ENCODE peak calls at places on chromosome X, in five cellular contexts. D, I, H, B and E are unnamed samples.

GRCh38 chrX:21926527-21927278 is 13.8 kb upstream of the SMS start:
- DNase-seq in I (no peak), D (peak; percentile 82), B (no peak), H (no peak), E (peak; percentile 54)

GRCh38 chrX:150664290-150664689 is 28.9 kb upstream of the MTMR1 start:
- DNase-seq in B (no peak), D (no peak), I (no peak), H (no peak), E (no peak)

GRCh38 chrX:110665636-110666035 is 130.0 kb downstream of the CHRDL1 start:
- DNase-seq in I (peak; percentile 60), D (peak; percentile 7), H (no peak), B (no peak), E (peak; percentile 47)

GRCh38 chrX:19725545-19726102 is 161.8 kb downstream of the SH3KBP1 start:
- DNase-seq in B (no peak), D (no peak), I (no peak), H (no peak), E (no peak)

GRCh38 chrX:30364229-30364628 is 55.0 kb upstream of the NR0B1 start:
- DNase-seq in B (no peak), I (no peak), H (no peak), D (no peak), E (no peak)

GRCh38 chrX:103687073-103687695 is 685 bp upstream of the MORF4L2 start:
- DNase-seq in I (peak; percentile 73), H (no peak), B (no peak), D (no peak), E (no peak)

GRCh38 chrX:119503484-119503861 is 35.2 kb downstream of the SLC25A5 start:
- DNase-seq in D (peak; percentile 22), B (no peak), H (no peak), I (no peak), E (no peak)

GRCh38 chrX:15398874-15399273 is 14.7 kb upstream of the VEGFD start:
- DNase-seq in I (no peak), H (no peak), B (no peak), D (no peak), E (no peak)

GRCh38 chrX:27571164-27571563 is 19.0 kb upstream of the DCAF8L2 start:
- DNase-seq in H (no peak), B (no peak), D (no peak), I (no peak), E (no peak)

GRCh38 chrX:27575565-27575964 is 14.6 kb upstream of the DCAF8L2 start:
- DNase-seq in I (no peak), B (no peak), H (no peak), D (no peak), E (no peak)
- TF ChIP-seq SUZ12 in I (no peak), B (no peak), H (no peak), D (no peak), E (no peak)

DNA sequence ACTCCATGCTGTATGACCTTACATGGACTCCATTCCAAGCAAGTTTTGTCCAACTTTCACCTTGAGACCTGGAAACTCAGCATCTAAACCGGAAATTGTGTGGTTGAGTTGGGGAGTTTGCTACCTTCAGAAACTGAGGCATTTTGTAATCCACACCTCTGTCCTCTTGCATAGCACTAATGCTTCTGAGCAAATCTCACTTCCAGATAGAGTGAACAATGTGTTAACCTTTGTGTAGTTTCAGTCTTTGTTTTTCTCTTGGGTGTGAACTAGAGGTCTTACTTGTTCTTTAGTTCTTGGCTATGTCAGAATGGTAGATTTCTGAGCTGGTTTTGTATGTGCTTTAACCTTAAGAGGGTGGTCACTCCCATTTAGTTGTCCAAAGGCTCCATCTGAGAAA is 48.1 kb upstream of the TCEAL2 start:
- DNase-seq in I (no peak), D (no peak), B (no peak), H (no peak), E (no peak)
- TF ChIP-seq SUZ12 in I (no peak), D (no peak), B (no peak), H (no peak), E (no peak)

GRCh38 chrX:72540318-72540717 is 32.3 kb downstream of the HDAC8 start:
- DNase-seq in B (no peak), H (no peak), I (peak; percentile 35), D (peak; percentile 9), E (no peak)
- TF ChIP-seq SUZ12 in B (no peak), H (no peak), I (no peak), D (no peak), E (no peak)

DNA sequence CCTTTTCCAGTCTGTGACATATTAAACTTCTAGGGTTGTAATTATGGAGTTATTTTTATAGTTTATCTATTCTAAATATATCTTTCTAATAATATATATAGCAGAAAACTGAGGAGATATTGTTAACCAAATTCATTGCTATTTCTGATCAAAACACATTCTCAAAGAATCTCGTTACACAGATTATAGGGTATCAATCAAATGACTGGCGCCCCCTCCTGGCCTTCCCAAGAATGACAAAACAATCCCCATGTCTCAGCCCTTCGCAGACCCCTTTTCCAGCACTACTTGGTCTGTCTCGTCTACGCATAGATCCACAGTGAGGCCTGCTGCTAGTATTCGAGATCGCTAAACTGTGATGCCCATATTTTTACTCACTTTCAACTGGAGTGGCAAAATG is 209.3 kb downstream of the GPC3 start:
- DNase-seq in B (peak; percentile 5), H (no peak), D (no peak), I (peak; percentile 57), E (no peak)
- TF ChIP-seq SUZ12 in B (no peak), H (no peak), D (no peak), I (no peak), E (no peak)